ENCODE peak calls at places on chromosomes 11 and 22, in eight cellular contexts. U is neural progenitor cell, R is psoas muscle, S is cardiac fibroblast, F is fibroblast of pulmonary artery, A is colonic mucosa, E is mammary epithelial cell, G is nephron progenitor cell. K is an unnamed sample.
A peak's percentile ranks its signal among the peaks of the same experiment; 100 is the strongest.

GRCh38 chr11:102469196-102469821 is 16.7 kb upstream of the TMEM123 start:
- DNase-seq in U (no peak), R (no peak), S (peak; percentile 62), F (peak; percentile 59), A (no peak), E (no peak), G (no peak), K (peak; percentile 53)

GRCh38 chr11:69435161-69435990 is 46.1 kb upstream of the LINC01488 start:
- DNase-seq in U (peak; percentile 82), R (no peak), S (no peak), F (no peak), A (no peak), E (no peak), G (peak; percentile 56), K (no peak)

GRCh38 chr22:49789289-49790141 is 38.2 kb downstream of the BRD1 start:
- DNase-seq in U (no peak), R (peak; percentile 80), S (peak; percentile 67), F (peak; percentile 63), A (peak; percentile 32), E (no peak), G (no peak), K (peak; percentile 30)

GRCh38 chr22:35154937-35155387 is 89.0 kb downstream of the ISX start:
- DNase-seq in U (peak; percentile 85), R (no peak), S (peak; percentile 60), F (peak; percentile 53), A (peak; percentile 67), E (peak; percentile 45), G (peak; percentile 72), K (peak; percentile 46)

GRCh38 chr22:43479311-43479710 is 67.5 kb downstream of the MPPED1 start:
- DNase-seq in U (no peak), R (no peak), S (no peak), F (no peak), A (no peak), E (no peak), G (no peak), K (no peak)

GRCh38 chr11:64339754-64340408 is at the start of gene CCDC88B:
- DNase-seq in U (no peak), R (peak; percentile 77), S (no peak), F (no peak), A (peak; percentile 70), E (no peak), G (no peak), K (no peak)

GRCh38 chr11:2465201-2466068 is 20.6 kb downstream of the KCNQ1 start:
- DNase-seq in U (no peak), R (no peak), S (no peak), F (no peak), A (peak; percentile 20), E (no peak), G (no peak), K (no peak)

GRCh38 chr11:8219257-8220021 is 44.2 kb downstream of the LMO1 start:
- DNase-seq in U (peak; percentile 72), R (no peak), S (peak; percentile 67), F (peak; percentile 67), A (peak; percentile 58), E (peak; percentile 29), G (peak; percentile 58), K (peak; percentile 57)

GRCh38 chr11:5280582-5281102 is 10.9 kb upstream of the HBE1 start:
- DNase-seq in U (peak; percentile 39), R (peak; percentile 66), S (peak; percentile 96), F (peak; percentile 98), A (peak; percentile 21), E (peak; percentile 98), G (peak; percentile 6), K (peak; percentile 99)

GRCh38 chr22:46827781-46828180 is 65.3 kb downstream of the TBC1D22A start:
- DNase-seq in U (no peak), R (no peak), S (no peak), F (no peak), A (no peak), E (no peak), G (no peak), K (no peak)

GRCh38 chr22:36332623-36333331 is 55.0 kb downstream of the MYH9 start:
- DNase-seq in U (no peak), R (no peak), S (peak; percentile 56), F (peak; percentile 73), A (peak; percentile 77), E (peak; percentile 96), G (peak; percentile 18), K (peak; percentile 45)

GRCh38 chr22:24200616-24201212 is 19.4 kb downstream of the SUSD2 start:
- DNase-seq in U (no peak), R (no peak), S (peak; percentile 79), F (peak; percentile 81), A (no peak), E (peak; percentile 74), G (no peak), K (peak; percentile 74)

GRCh38 chr22:19819911-19820879 is 34.5 kb downstream of the GNB1L start:
- DNase-seq in U (no peak), R (no peak), S (no peak), F (no peak), A (peak; percentile 11), E (no peak), G (no peak), K (no peak)

GRCh38 chr11:64801591-64802369 is 1.2 kb downstream of the MAP4K2 start:
- DNase-seq in U (no peak), R (no peak), S (no peak), F (no peak), A (no peak), E (no peak), G (no peak), K (no peak)

GRCh38 chr11:39461065-39461464 is 1998.4 kb downstream of the LRRC4C start:
- DNase-seq in U (no peak), R (no peak), S (no peak), F (no peak), A (no peak), E (no peak), G (no peak), K (no peak)

GRCh38 chr11:1341928-1342524 is 32.6 kb upstream of the TOLLIP start:
- DNase-seq in U (no peak), R (no peak), S (peak; percentile 77), F (peak; percentile 72), A (peak; percentile 16), E (peak; percentile 9), G (no peak), K (peak; percentile 56)

GRCh38 chr11:65334696-65335295 is 1.1 kb downstream of the DPF2 start:
- DNase-seq in U (peak; percentile 26), R (no peak), S (no peak), F (peak; percentile 26), A (no peak), E (no peak), G (no peak), K (no peak)

GRCh38 chr11:111472228-111472627 is 40.0 kb downstream of the BTG4 start:
- DNase-seq in U (no peak), R (no peak), S (no peak), F (no peak), A (no peak), E (peak; percentile 53), G (no peak), K (no peak)

GRCh38 chr11:29173660-29174062 is 843.2 kb downstream of the KCNA4 start:
- DNase-seq in U (no peak), R (no peak), S (peak; percentile 67), F (peak; percentile 85), A (no peak), E (peak; percentile 73), G (no peak), K (peak; percentile 95)

GRCh38 chr22:22109693-22110466 is 127.3 kb upstream of the TOP3B start:
- DNase-seq in U (no peak), R (no peak), S (no peak), F (no peak), A (no peak), E (no peak), G (no peak), K (no peak)
- TF ChIP-seq CTCF in U (peak; percentile 40), R (no peak), S (peak; percentile 11), F (peak; percentile 15), A (no peak), E (no peak), G (no peak), K (peak; percentile 1)

GRCh38 chr11:73359930-73360742 is 16.1 kb upstream of the RELT start:
- DNase-seq in U (peak; percentile 62), R (peak; percentile 83), S (peak; percentile 63), F (peak; percentile 53), A (no peak), E (no peak), G (peak; percentile 45), K (peak; percentile 55)
- TF ChIP-seq CTCF in U (peak; percentile 59), R (peak; percentile 54), S (peak; percentile 47), F (peak; percentile 46), A (no peak), E (peak; percentile 29), G (peak; percentile 35), K (peak; percentile 44)

GRCh38 chr11:20097319-20098221 is 62.7 kb downstream of the DBX1 start:
- DNase-seq in U (no peak), R (no peak), S (peak; percentile 79), F (peak; percentile 76), A (no peak), E (peak; percentile 40), G (no peak), K (peak; percentile 97)

GRCh38 chr11:20095189-20095588 is 65.1 kb downstream of the DBX1 start:
- DNase-seq in U (no peak), R (no peak), S (no peak), F (no peak), A (no peak), E (no peak), G (no peak), K (no peak)

GRCh38 chr11:20089796-20090653 is 70.2 kb downstream of the DBX1 start:
- DNase-seq in U (no peak), R (no peak), S (peak; percentile 71), F (peak; percentile 45), A (no peak), E (no peak), G (no peak), K (peak; percentile 86)

GRCh38 chr11:20090654-20091374 is 69.5 kb downstream of the DBX1 start:
- DNase-seq in U (no peak), R (no peak), S (no peak), F (no peak), A (no peak), E (no peak), G (no peak), K (no peak)

DNA sequence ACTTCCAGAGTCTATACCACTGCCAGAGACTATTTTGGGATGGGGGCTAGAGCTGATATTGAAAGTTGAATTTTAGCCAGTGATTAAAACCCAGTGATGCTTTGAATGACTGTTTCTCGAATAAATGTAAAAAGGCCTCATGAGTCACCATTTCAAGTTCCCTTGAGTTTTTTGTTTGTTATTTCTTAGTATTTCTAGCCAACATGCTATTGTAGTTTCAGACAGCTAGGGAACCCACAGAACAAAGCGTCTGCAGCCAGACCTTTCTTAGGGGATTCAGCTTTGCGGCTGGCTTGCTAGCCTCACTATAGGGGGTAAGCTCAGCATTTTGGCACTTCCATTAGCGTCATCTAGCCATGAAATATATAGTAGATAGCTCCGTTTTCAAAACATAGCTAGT is 66.5 kb downstream of the DBX1 start:
- DNase-seq in U (peak; percentile 43), R (no peak), S (peak; percentile 40), F (peak; percentile 62), A (no peak), E (no peak), G (no peak), K (peak; percentile 89)
- TF ChIP-seq CTCF in U (no peak), R (no peak), S (peak; percentile 26), F (no peak), A (no peak), E (no peak), G (no peak), K (peak; percentile 55)

GRCh38 chr11:108732395-108732794 is 67.5 kb downstream of the DDX10 start:
- DNase-seq in U (no peak), R (no peak), S (no peak), F (no peak), A (no peak), E (no peak), G (no peak), K (no peak)

GRCh38 chr11:108733479-108734116 is 68.7 kb downstream of the DDX10 start:
- DNase-seq in U (no peak), R (no peak), S (peak; percentile 47), F (peak; percentile 58), A (no peak), E (peak; percentile 58), G (no peak), K (peak; percentile 45)

GRCh38 chr11:108734956-108735559 is 70.2 kb downstream of the DDX10 start:
- DNase-seq in U (peak; percentile 19), R (no peak), S (peak; percentile 13), F (peak; percentile 33), A (no peak), E (no peak), G (no peak), K (no peak)
- TF ChIP-seq CTCF in U (peak; percentile 71), R (peak; percentile 23), S (peak; percentile 47), F (peak; percentile 49), A (peak; percentile 51), E (peak; percentile 44), G (peak; percentile 40), K (peak; percentile 32)

K was measured in fibroblast of the aortic adventitia.